ENCODE peak calls at places on chromosomes 5 and 9, in eight cellular contexts. E, H, S, I, O, G, X and Y are unnamed samples.

GRCh38 chr5:181203093-181203711 is 1.8 kb downstream of the TRIM7 start:
- DNase-seq in I (no peak), E (no peak), S (no peak), G (no peak), O (no peak), H (peak), X (no peak), Y (no peak)

GRCh38 chr5:158456756-158457155 is 597.8 kb upstream of the CLINT1 start:
- DNase-seq in S (no peak), O (no peak), I (no peak), E (no peak), H (peak), X (no peak), G (no peak), Y (peak)

GRCh38 chr9:36739538-36740116 is 166.9 kb downstream of the MELK start:
- DNase-seq in X (no peak), H (no peak), G (no peak), S (no peak), O (no peak), E (no peak), I (no peak), Y (no peak)

GRCh38 chr9:117239428-117239827 is 175.4 kb downstream of the ASTN2 start:
- DNase-seq in S (no peak), E (no peak), H (no peak), X (no peak), G (no peak), O (no peak), I (no peak), Y (no peak)

GRCh38 chr5:5497132-5497748 is 74.8 kb downstream of the ICE1 start:
- DNase-seq in I (peak), O (peak), G (peak), H (peak), E (peak), S (no peak), X (no peak), Y (no peak)

GRCh38 chr9:72872718-72873117 is 80.1 kb downstream of the ALDH1A1 start:
- DNase-seq in G (no peak), H (no peak), X (no peak), E (no peak), I (no peak), O (no peak), S (no peak), Y (no peak)

GRCh38 chr5:159737263-159737662 is 179.0 kb upstream of the ADRA1B start:
- DNase-seq in I (no peak), H (peak), S (no peak), G (no peak), E (no peak), X (no peak), O (no peak), Y (no peak)

GRCh38 chr5:505946-506555 is 18.2 kb downstream of the SLC9A3 start:
- DNase-seq in E (no peak), X (no peak), S (no peak), O (no peak), G (no peak), I (no peak), H (no peak), Y (no peak)

GRCh38 chr9:99873943-99874584 is 32.4 kb upstream of the STX17 start:
- DNase-seq in G (no peak), O (no peak), I (no peak), H (no peak), E (no peak), X (no peak), S (no peak), Y (no peak)

GRCh38 chr5:78792342-78793055 is 143.9 kb upstream of the LHFPL2 start:
- DNase-seq in E (no peak), G (no peak), X (no peak), O (no peak), S (no peak), H (peak), I (no peak), Y (no peak)

GRCh38 chr5:43570487-43571158 is 13.7 kb upstream of the PAIP1 start:
- DNase-seq in E (no peak), X (no peak), I (no peak), G (no peak), H (no peak), S (no peak), O (no peak), Y (no peak)

GRCh38 chr5:5140051-5141010 is at the start of gene ADAMTS16:
- DNase-seq in S (no peak), O (peak), X (no peak), G (no peak), E (no peak), I (peak), H (no peak), Y (no peak)

GRCh38 chr5:53041071-53041692 is 52.0 kb downstream of the ITGA2 start:
- DNase-seq in H (peak), I (no peak), S (no peak), G (no peak), X (no peak), E (no peak), O (no peak), Y (no peak)

DNA sequence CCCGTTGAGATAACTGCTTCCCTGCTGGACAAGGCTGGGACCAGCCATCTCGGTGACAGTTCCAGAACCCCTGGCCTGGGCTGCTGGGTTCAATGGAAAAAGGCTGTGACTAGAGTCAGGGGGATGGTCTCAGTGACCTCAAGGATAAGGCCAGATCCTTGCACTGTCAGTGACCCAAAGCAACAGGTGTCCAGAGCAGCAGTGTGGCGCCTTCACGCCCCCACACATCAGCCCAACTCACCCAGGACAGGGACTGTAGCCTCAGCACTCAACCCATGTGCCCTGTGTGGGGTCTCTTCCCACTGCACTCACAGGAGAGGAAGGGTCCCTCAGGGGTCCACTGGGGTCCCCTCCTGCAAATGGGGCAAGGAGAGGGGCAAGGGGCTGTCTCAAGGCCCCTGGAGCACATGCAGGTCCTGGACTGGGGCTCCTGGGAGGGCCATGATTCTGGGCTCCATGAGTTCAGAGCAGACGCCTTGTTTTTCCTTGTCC is 698 bp upstream of the LCN2 start:
- DNase-seq in H (no peak), X (no peak), G (no peak), I (no peak), S (no peak), E (no peak), O (no peak), Y (no peak)
- H3K27ac ChIP-seq in H (no peak), X (no peak), G (no peak), I (no peak), S (no peak), E (no peak), O (no peak), Y (no peak)

GRCh38 chr9:38650564-38650963 is 30.2 kb upstream of the ANKRD18A start:
- DNase-seq in S (no peak), X (no peak), I (no peak), O (no peak), G (no peak), E (no peak), H (no peak), Y (no peak)
- H3K27ac ChIP-seq in S (no peak), X (no peak), I (no peak), O (no peak), G (no peak), E (no peak), H (no peak), Y (no peak)

DNA sequence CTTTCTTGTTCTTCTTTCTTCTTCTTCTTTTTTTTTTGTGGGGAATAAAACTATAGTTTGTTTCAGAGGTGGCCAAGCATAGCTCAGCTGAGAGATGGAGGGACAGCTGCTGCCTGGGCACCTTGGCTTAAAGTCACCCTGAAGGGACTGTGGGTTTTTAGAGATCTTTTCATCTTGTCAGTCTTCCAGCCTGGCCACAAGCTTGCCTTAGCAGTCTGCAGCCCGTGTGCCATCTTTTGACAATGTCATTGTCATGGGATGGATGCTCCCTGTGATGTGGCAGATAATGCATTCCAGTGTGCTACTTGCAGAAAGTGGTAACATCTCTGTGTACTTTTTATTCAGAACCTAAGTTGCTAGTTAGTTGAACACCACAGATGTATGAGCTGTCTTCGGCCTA is 280.8 kb downstream of the FANCC start:
- DNase-seq in G (no peak), S (no peak), I (no peak), X (no peak), O (no peak), H (no peak), E (no peak), Y (no peak)
- H3K27ac ChIP-seq in G (no peak), S (no peak), I (no peak), X (no peak), O (no peak), H (no peak), E (peak), Y (peak)

GRCh38 chr5:172185096-172185461 is 2.9 kb downstream of the STK10 start:
- DNase-seq in X (no peak), G (no peak), E (no peak), I (no peak), H (no peak), S (peak), O (no peak), Y (no peak)

GRCh38 chr5:172183881-172184280 is 4.1 kb downstream of the STK10 start:
- DNase-seq in H (no peak), X (no peak), S (no peak), I (no peak), G (no peak), E (no peak), O (no peak), Y (no peak)

GRCh38 chr5:172187118-172188032 is 649 bp downstream of the STK10 start:
- DNase-seq in G (peak), I (peak), O (peak), H (peak), X (peak), E (no peak), S (peak), Y (peak)

GRCh38 chr5:172188033-172188892 is at the start of gene STK10:
- DNase-seq in G (peak), O (peak), H (peak), S (peak), I (peak), X (peak), E (peak), Y (peak)

DNA sequence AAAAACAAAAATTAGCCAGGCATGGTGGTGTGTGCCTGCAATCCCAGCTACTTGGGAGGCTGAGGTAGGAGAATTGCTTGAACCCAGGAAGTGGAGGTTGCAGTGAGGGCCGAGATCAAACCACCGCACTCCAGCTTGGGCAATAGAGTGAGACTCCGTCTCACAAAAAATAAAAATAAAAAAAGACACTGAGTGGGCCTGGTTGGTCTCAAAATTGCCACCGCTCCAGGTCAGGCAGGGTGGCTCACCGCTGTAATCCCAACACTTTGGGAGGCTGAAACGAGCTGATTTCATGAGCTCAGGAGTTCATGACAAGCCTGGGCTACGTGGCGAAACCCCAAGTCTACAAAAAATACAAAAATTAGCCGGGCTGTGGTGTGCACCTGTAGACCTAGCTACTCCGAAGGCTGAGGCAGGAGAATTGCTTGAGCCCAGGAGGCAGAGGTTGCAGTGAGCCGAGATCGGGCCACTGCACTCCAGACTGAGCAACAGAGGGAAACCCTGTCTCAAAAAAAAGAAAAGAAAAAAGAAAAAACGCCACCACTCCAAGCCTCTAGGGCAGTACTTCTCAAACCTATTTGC is 1.8 kb downstream of the STK10 start:
- DNase-seq in O (no peak), X (no peak), G (no peak), H (peak), E (no peak), S (no peak), I (no peak), Y (no peak)
- H3K27ac ChIP-seq in O (no peak), X (peak), G (peak), H (peak), E (no peak), S (peak), I (no peak), Y (no peak)

GRCh38 chr9:95089257-95089873 is 228.1 kb downstream of the FANCC start:
- DNase-seq in O (no peak), H (no peak), I (no peak), E (no peak), S (no peak), X (no peak), G (no peak), Y (no peak)
- H3K27ac ChIP-seq in O (no peak), H (no peak), I (no peak), E (peak), S (no peak), X (no peak), G (peak), Y (no peak)

DNA sequence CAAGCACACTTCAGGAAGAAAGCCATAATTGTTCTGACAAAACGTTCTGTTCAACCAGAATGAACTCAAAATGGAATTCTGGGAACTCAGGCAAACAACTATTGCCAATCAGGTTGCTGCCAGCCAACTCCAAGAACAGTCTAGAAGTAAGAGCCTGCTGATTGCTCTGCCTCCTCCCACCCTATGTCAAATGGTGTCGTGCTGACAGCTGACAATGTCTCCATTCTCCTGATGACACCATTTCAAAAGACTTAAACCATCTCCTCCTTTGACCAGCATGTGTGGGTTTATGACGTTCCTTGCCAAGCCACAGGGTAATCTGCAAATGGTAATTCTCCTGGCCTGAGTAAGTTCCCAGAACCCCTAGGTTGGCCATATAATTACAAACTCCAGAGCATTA is 21.9 kb upstream of the PLIN2 start:
- DNase-seq in X (no peak), E (no peak), S (no peak), H (peak), O (no peak), I (no peak), G (no peak), Y (no peak)
- H3K27ac ChIP-seq in X (no peak), E (no peak), S (no peak), H (no peak), O (no peak), I (no peak), G (no peak), Y (no peak)

DNA sequence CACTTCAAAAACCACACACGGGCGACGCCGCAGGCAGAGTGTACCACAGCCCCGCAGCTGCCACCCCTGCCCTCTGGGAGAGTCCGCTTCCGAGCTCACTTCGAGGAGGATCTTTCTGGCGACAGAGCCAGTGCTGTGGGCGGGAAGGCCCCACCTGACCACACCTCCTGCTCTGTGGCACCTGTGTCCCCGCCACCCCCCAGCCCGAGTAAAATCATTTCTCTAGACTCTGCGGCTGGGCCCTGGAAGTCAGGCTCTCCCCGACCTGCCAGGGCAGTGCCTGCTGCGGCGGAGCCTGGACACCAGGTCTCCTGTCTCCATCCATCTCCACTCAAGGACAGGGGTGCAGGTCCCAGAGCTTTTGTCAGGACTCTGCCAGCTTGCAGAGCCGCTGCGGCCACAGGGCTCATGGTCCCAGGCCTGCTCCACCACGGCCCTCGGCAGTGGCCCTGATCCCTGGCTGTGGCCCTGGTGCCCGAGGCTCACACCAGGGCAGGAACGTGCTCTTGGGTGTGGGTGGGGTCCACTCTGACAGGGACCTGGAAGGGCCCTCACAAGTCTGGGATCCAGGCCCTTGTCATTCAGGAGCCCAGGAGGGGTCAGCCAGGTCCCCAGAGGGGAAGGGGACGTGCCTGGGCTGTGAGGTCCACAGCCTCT is 20.9 kb upstream of the CAMSAP1 start:
- DNase-seq in E (no peak), G (no peak), S (no peak), O (no peak), X (no peak), I (no peak), H (no peak), Y (no peak)
- H3K27ac ChIP-seq in E (no peak), G (no peak), S (no peak), O (no peak), X (no peak), I (no peak), H (no peak), Y (no peak)